ENCODE peak calls at places on chromosomes 11 and 22, in five cellular contexts. Z, C, U, Y and B are unnamed samples.

GRCh38 chr11:114416441-114416928 is 16.0 kb downstream of the RBM7 start:
- DNase-seq in Z (no peak), C (no peak), U (peak), Y (no peak), B (no peak)

GRCh38 chr11:65478411-65479183 is 20.2 kb upstream of the MALAT1 start:
- DNase-seq in Z (no peak), C (no peak), U (peak), Y (no peak), B (no peak)

GRCh38 chr11:116910378-116910777 is 73.0 kb upstream of the APOA1 start:
- DNase-seq in Z (no peak), C (no peak), U (peak), Y (no peak), B (no peak)

GRCh38 chr11:75303544-75304224 is 47.8 kb downstream of the ARRB1 start:
- DNase-seq in Z (no peak), C (no peak), U (no peak), Y (no peak), B (no peak)

GRCh38 chr11:27926981-27927481 is 180.9 kb downstream of the KIF18A start:
- DNase-seq in Z (no peak), C (peak), U (peak), Y (no peak), B (no peak)

GRCh38 chr22:41000040-41000565 is 48.9 kb downstream of the RBX1 start:
- DNase-seq in Z (no peak), C (no peak), U (no peak), Y (no peak), B (no peak)

GRCh38 chr22:41288245-41288946 is 2.4 kb upstream of the RANGAP1 start:
- DNase-seq in Z (peak), C (peak), U (peak), Y (no peak), B (peak)

GRCh38 chr11:6437993-6438392 is 2.8 kb downstream of the HPX start:
- DNase-seq in Z (no peak), C (no peak), U (no peak), Y (no peak), B (no peak)

GRCh38 chr11:7307836-7308235 is 56.1 kb downstream of the SYT9 start:
- DNase-seq in Z (no peak), C (no peak), U (no peak), Y (peak), B (no peak)

GRCh38 chr22:29654420-29654819 is 51.0 kb downstream of the NF2 start:
- DNase-seq in Z (no peak), C (no peak), U (no peak), Y (no peak), B (no peak)

GRCh38 chr11:65471410-65471762 is 27.5 kb upstream of the MALAT1 start:
- DNase-seq in Z (no peak), C (peak), U (peak), Y (no peak), B (peak)

GRCh38 chr11:73991471-73992006 is 8.9 kb upstream of the UCP2 start:
- DNase-seq in Z (no peak), C (no peak), U (no peak), Y (peak), B (no peak)

GRCh38 chr11:44033411-44033850 is 14.3 kb upstream of the ACCSL start:
- DNase-seq in Z (no peak), C (no peak), U (no peak), Y (no peak), B (no peak)

GRCh38 chr22:38202437-38203089 is 769 bp downstream of the MAFF start:
- DNase-seq in Z (no peak), C (peak), U (peak), Y (no peak), B (peak)

GRCh38 chr22:27433585-27434190 is 367.9 kb downstream of the MN1 start:
- DNase-seq in Z (no peak), C (no peak), U (peak), Y (no peak), B (no peak)

GRCh38 chr11:18468962-18469361 is 13.3 kb downstream of the LDHAL6A start:
- DNase-seq in Z (no peak), C (no peak), U (no peak), Y (no peak), B (no peak)

GRCh38 chr11:67468509-67468834 is 579 bp downstream of the TMEM134 start:
- DNase-seq in Z (no peak), C (no peak), U (no peak), Y (no peak), B (no peak)

GRCh38 chr22:37176464-37177061 is 11.5 kb downstream of the C1QTNF6 start:
- DNase-seq in Z (no peak), C (no peak), U (peak), Y (no peak), B (no peak)

GRCh38 chr11:2234963-2235362 is 35.4 kb downstream of the ASCL2 start:
- DNase-seq in Z (no peak), C (no peak), U (no peak), Y (no peak), B (no peak)

GRCh38 chr22:30325065-30325720 is 1.5 kb downstream of the TBC1D10A start:
- DNase-seq in Z (no peak), C (peak), U (peak), Y (no peak), B (no peak)

GRCh38 chr22:21026783-21027692 is 5.3 kb downstream of the SLC7A4 start:
- DNase-seq in Z (no peak), C (no peak), U (peak), Y (no peak), B (no peak)

GRCh38 chr22:42410708-42411107 is 21.5 kb downstream of the NFAM1 start:
- DNase-seq in Z (no peak), C (no peak), U (no peak), Y (no peak), B (no peak)

GRCh38 chr11:14544611-14545010 is 24.4 kb upstream of the PSMA1 start:
- DNase-seq in Z (no peak), C (no peak), U (peak), Y (peak), B (no peak)

GRCh38 chr11:104668797-104669463 is 229.3 kb downstream of the CASP12 start:
- DNase-seq in Z (peak), C (peak), U (peak), Y (no peak), B (peak)

GRCh38 chr11:15106201-15106965 is 8.3 kb upstream of the INSC start:
- DNase-seq in Z (peak), C (no peak), U (peak), Y (no peak), B (no peak)

GRCh38 chr22:30694171-30694637 is 470 bp upstream of the OSBP2 start:
- DNase-seq in Z (peak), C (peak), U (peak), Y (no peak), B (no peak)

GRCh38 chr22:42397332-42398246 is 34.6 kb downstream of the NFAM1 start:
- DNase-seq in Z (no peak), C (no peak), U (no peak), Y (peak), B (no peak)

GRCh38 chr11:22927793-22928192 is 67.5 kb upstream of the CCDC179 start:
- DNase-seq in Z (no peak), C (no peak), U (no peak), Y (no peak), B (no peak)

GRCh38 chr22:19688301-19689290 is 25.7 kb upstream of the SEPTIN5 start:
- DNase-seq in Z (no peak), C (no peak), U (no peak), Y (no peak), B (no peak)

GRCh38 chr11:75469785-75470405 is 36.9 kb upstream of the KLHL35 start:
- DNase-seq in Z (no peak), C (no peak), U (no peak), Y (no peak), B (no peak)

GRCh38 chr11:35579557-35580396 is 38.5 kb upstream of the FJX1 start:
- DNase-seq in Z (peak), C (peak), U (peak), Y (no peak), B (peak)

GRCh38 chr11:108324587-108324986 is 101.7 kb downstream of the ATM start:
- DNase-seq in Z (no peak), C (no peak), U (peak), Y (no peak), B (no peak)

GRCh38 chr11:116148056-116148455 is 624.7 kb downstream of the BUD13 start:
- DNase-seq in Z (no peak), C (no peak), U (no peak), Y (no peak), B (no peak)

GRCh38 chr22:31162015-31162765 is 2.2 kb downstream of the RNF185 start:
- DNase-seq in Z (no peak), C (no peak), U (no peak), Y (no peak), B (no peak)

GRCh38 chr11:34897171-34897870 is 18.9 kb downstream of the APIP start:
- DNase-seq in Z (no peak), C (no peak), U (no peak), Y (no peak), B (no peak)

GRCh38 chr11:63829823-63830489 is 9.0 kb upstream of the MARK2 start:
- DNase-seq in Z (no peak), C (peak), U (peak), Y (no peak), B (peak)

GRCh38 chr22:21568207-21569075 is 927 bp downstream of the UBE2L3 start:
- DNase-seq in Z (no peak), C (peak), U (peak), Y (no peak), B (peak)

GRCh38 chr22:20267441-20268288 is 453 bp downstream of the RTN4R start:
- DNase-seq in Z (no peak), C (no peak), U (no peak), Y (no peak), B (no peak)

GRCh38 chr11:60891103-60891741 is 15.2 kb downstream of the PRPF19 start:
- DNase-seq in Z (no peak), C (no peak), U (peak), Y (no peak), B (no peak)

DNA sequence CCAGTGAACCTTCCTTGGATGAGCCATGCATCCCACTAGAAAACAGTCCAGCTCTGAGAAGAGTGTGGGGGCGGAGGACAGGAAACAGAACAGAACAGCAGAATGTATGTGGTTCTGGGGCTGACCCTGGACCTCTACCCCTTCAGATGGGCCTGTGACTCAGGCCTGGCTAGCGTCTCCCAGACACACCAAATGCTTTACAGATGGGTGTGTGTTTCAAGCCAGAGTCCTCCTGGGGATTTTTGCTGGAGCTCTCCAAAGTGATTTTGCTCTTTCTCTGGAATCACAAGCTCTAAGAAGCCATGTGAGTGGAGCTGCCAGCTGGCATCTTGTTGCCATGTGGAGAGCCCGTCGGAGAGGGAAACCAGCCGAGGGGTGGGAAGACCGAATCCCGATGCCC is 13.2 kb upstream of the C1QTNF4 start:
- DNase-seq in Z (no peak), C (no peak), U (peak), Y (no peak), B (no peak)
- TF ChIP-seq RAD21 in Z (no peak), C (no peak), U (peak), Y (no peak), B (no peak)

DNA sequence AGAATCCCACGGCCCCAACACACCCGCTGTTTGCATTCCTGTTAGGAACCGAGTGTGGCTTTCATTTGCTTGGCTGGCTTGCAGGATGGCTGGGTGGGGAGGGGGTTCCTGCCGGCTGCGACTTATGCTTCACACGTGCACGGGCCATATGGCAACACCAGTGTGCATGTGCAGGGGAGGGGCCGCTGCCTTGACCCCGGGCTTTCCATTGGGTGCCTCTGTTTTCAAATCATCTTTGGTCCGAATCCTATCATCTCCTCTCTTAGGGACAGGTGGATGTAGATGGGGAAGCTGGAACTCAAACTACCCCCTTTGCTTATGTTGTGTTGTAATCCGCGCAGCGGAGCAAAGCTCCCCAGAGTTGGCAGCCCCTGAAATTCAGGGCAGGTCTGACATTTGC is 149.1 kb downstream of the HIPK3 start:
- DNase-seq in Z (no peak), C (no peak), U (no peak), Y (no peak), B (no peak)
- TF ChIP-seq RAD21 in Z (no peak), C (no peak), U (no peak), Y (no peak), B (no peak)

GRCh38 chr11:833114-833791 is 501 bp downstream of the CD151 start:
- DNase-seq in Z (no peak), C (peak), U (no peak), Y (no peak), B (no peak)

GRCh38 chr11:834371-835316 is 1.9 kb downstream of the CD151 start:
- DNase-seq in Z (peak), C (peak), U (peak), Y (no peak), B (no peak)

GRCh38 chr11:831951-832528 is 712 bp upstream of the CD151 start:
- DNase-seq in Z (no peak), C (no peak), U (no peak), Y (no peak), B (no peak)

GRCh38 chr11:832529-833113 is at the start of gene CD151:
- DNase-seq in Z (no peak), C (peak), U (peak), Y (no peak), B (no peak)

GRCh38 chr11:833849-834311 is 1.1 kb downstream of the CD151 start:
- DNase-seq in Z (no peak), C (peak), U (no peak), Y (no peak), B (no peak)
- TF ChIP-seq RAD21 in Z (no peak), C (no peak), U (no peak), Y (no peak), B (no peak)

GRCh38 chr11:70135142-70136132 is 57.3 kb downstream of the ANO1 start:
- DNase-seq in Z (no peak), C (no peak), U (peak), Y (no peak), B (no peak)
- TF ChIP-seq RAD21 in Z (no peak), C (no peak), U (no peak), Y (no peak), B (no peak)

GRCh38 chr11:100791873-100792272 is 104.8 kb downstream of the ARHGAP42 start:
- DNase-seq in Z (no peak), C (no peak), U (peak), Y (no peak), B (no peak)
- TF ChIP-seq RAD21 in Z (no peak), C (no peak), U (no peak), Y (no peak), B (no peak)

GRCh38 chr11:17439316-17439782 is 37.3 kb downstream of the ABCC8 start:
- DNase-seq in Z (no peak), C (peak), U (no peak), Y (no peak), B (peak)
- TF ChIP-seq RAD21 in Z (no peak), C (no peak), U (no peak), Y (no peak), B (no peak)

GRCh38 chr22:49951678-49951985 is 8.9 kb upstream of the PIM3 start:
- DNase-seq in Z (no peak), C (no peak), U (no peak), Y (no peak), B (no peak)

GRCh38 chr22:49951001-49951677 is 9.4 kb upstream of the PIM3 start:
- DNase-seq in Z (no peak), C (no peak), U (peak), Y (no peak), B (no peak)

GRCh38 chr22:49953680-49954344 is 6.8 kb upstream of the PIM3 start:
- DNase-seq in Z (no peak), C (no peak), U (no peak), Y (no peak), B (no peak)

GRCh38 chr22:49953027-49953679 is 7.4 kb upstream of the PIM3 start:
- DNase-seq in Z (no peak), C (no peak), U (no peak), Y (no peak), B (no peak)

GRCh38 chr22:49951986-49952896 is 8.3 kb upstream of the PIM3 start:
- DNase-seq in Z (no peak), C (peak), U (peak), Y (no peak), B (peak)
- TF ChIP-seq RAD21 in Z (no peak), C (no peak), U (no peak), Y (no peak), B (no peak)